ENCODE peak calls at places on chromosomes 5 and 9, in four cellular contexts. X, Z, I and H are unnamed samples.
A peak's percentile ranks its signal among the peaks of the same experiment; 100 is the strongest.

GRCh38 chr9:137721479-137721878 is 102.7 kb downstream of the EHMT1 start:
- DNase-seq in X (peak; percentile 65), Z (no peak), I (no peak), H (no peak)

GRCh38 chr9:91182429-91182828 is 179.3 kb downstream of the AUH start:
- DNase-seq in X (no peak), Z (no peak), I (no peak), H (no peak)

GRCh38 chr9:123343428-123344272 is 12.3 kb upstream of the CRB2 start:
- DNase-seq in X (no peak), Z (no peak), I (no peak), H (no peak)

GRCh38 chr9:124218438-124219289 is 39.1 kb upstream of the NEK6 start:
- DNase-seq in X (peak; percentile 66), Z (no peak), I (peak; percentile 68), H (no peak)

GRCh38 chr5:140648132-140648432 is 453 bp downstream of the IK start:
- DNase-seq in X (no peak), Z (no peak), I (no peak), H (no peak)

GRCh38 chr5:154312571-154312970 is 122.0 kb downstream of the GALNT10 start:
- DNase-seq in X (no peak), Z (no peak), I (no peak), H (no peak)

GRCh38 chr5:177545487-177546261 is 8.7 kb downstream of the FAM193B start:
- DNase-seq in X (no peak), Z (no peak), I (no peak), H (no peak)

GRCh38 chr5:96248152-96248551 is 184.9 kb downstream of the PCSK1 start:
- DNase-seq in X (no peak), Z (no peak), I (no peak), H (no peak)

GRCh38 chr5:73786043-73786831 is 160.2 kb downstream of the ARHGEF28 start:
- DNase-seq in X (no peak), Z (peak; percentile 56), I (no peak), H (no peak)

GRCh38 chr5:135457424-135458071 is 5.4 kb upstream of the TIFAB start:
- DNase-seq in X (peak; percentile 76), Z (peak; percentile 64), I (peak; percentile 59), H (peak; percentile 28)

GRCh38 chr5:124790261-124790894 is 43.9 kb upstream of the ZNF608 start:
- DNase-seq in X (no peak), Z (no peak), I (no peak), H (no peak)